ENCODE peak calls at places on chromosomes 13 and 19, in five cellular contexts. L is right cardiac atrium, G is left lung, D is body of pancreas, C is heart right ventricle. E is an unnamed sample.

GRCh38 chr19:2618611-2619010 is 83.9 kb downstream of the GNG7 start:
- ATAC-seq in L (no peak), G (peak), D (no peak), C (no peak), E (peak)

GRCh38 chr13:27170521-27171243 is 929 bp downstream of the USP12 start:
- ATAC-seq in L (no peak), G (peak), D (no peak), C (peak), E (no peak)

GRCh38 chr13:29994911-29995601 is 144.6 kb upstream of the UBL3 start:
- ATAC-seq in L (no peak), G (no peak), D (no peak), C (no peak), E (no peak)

GRCh38 chr13:48255954-48256353 is 22.9 kb downstream of the ITM2B start:
- ATAC-seq in L (no peak), G (no peak), D (no peak), C (no peak), E (no peak)

GRCh38 chr19:16836115-16836905 is 7.1 kb downstream of the SIN3B start:
- ATAC-seq in L (peak), G (peak), D (no peak), C (peak), E (peak)

GRCh38 chr19:16075430-16076153 is 703 bp upstream of the TPM4 start:
- ATAC-seq in L (no peak), G (no peak), D (no peak), C (no peak), E (peak)

GRCh38 chr19:3398900-3399278 is 32.5 kb downstream of the NFIC start:
- ATAC-seq in L (peak), G (peak), D (no peak), C (no peak), E (peak)

GRCh38 chr13:106318941-106319411 is 216.5 kb downstream of the EFNB2 start:
- ATAC-seq in L (no peak), G (peak), D (no peak), C (no peak), E (peak)

GRCh38 chr13:99431927-99432636 is 69.2 kb upstream of the TM9SF2 start:
- ATAC-seq in L (no peak), G (no peak), D (no peak), C (no peak), E (no peak)

GRCh38 chr19:12947702-12948596 is 2.3 kb downstream of the RAD23A start:
- ATAC-seq in L (no peak), G (no peak), D (no peak), C (no peak), E (no peak)

GRCh38 chr13:39379667-39380655 is 223.0 kb downstream of the LHFPL6 start:
- ATAC-seq in L (no peak), G (no peak), D (no peak), C (no peak), E (no peak)

GRCh38 chr13:106284358-106284757 is 251.1 kb downstream of the EFNB2 start:
- ATAC-seq in L (no peak), G (no peak), D (no peak), C (no peak), E (no peak)

GRCh38 chr13:62046512-62046911 is 630.9 kb upstream of the PCDH20 start:
- ATAC-seq in L (no peak), G (no peak), D (no peak), C (no peak), E (peak)

GRCh38 chr13:63586467-63586866 is 2170.8 kb upstream of the PCDH20 start:
- ATAC-seq in L (no peak), G (no peak), D (no peak), C (no peak), E (no peak)

GRCh38 chr19:3986260-3987041 is 1.2 kb upstream of the EEF2 start:
- ATAC-seq in L (peak), G (peak), D (peak), C (peak), E (peak)